ENCODE peak calls at places on chromosomes 7 and 10, in eight cellular contexts. One of them, this sample, is unnamed.

GRCh38 chr7:147412782-147413186 is 1177.8 kb upstream of the C7orf33 start:
- DNase-seq in heart right ventricle: no peak
- DNase-seq in mesothelial cell of epicardium: no peak
- DNase-seq in transverse colon: no peak
- DNase-seq in lower lobe of right lung: no peak
- DNase-seq in left ventricle myocardium inferior: no peak
- DNase-seq in neural crest cell: no peak
- DNase-seq in HepG2: peak
- DNase-seq in this sample: no peak

GRCh38 chr7:116630932-116631449 is 41.0 kb upstream of the MET start:
- DNase-seq in left ventricle myocardium inferior: peak
- DNase-seq in neural crest cell: no peak
- DNase-seq in heart right ventricle: peak
- DNase-seq in transverse colon: peak
- DNase-seq in HepG2: peak
- DNase-seq in mesothelial cell of epicardium: no peak
- DNase-seq in lower lobe of right lung: peak
- DNase-seq in this sample: no peak

GRCh38 chr7:32941181-32941995 is 15.9 kb upstream of the FKBP9 start:
- DNase-seq in transverse colon: no peak
- DNase-seq in heart right ventricle: no peak
- DNase-seq in HepG2: peak
- DNase-seq in lower lobe of right lung: no peak
- DNase-seq in left ventricle myocardium inferior: no peak
- DNase-seq in neural crest cell: no peak
- DNase-seq in mesothelial cell of epicardium: no peak
- DNase-seq in this sample: no peak

GRCh38 chr10:132989476-132990415 is 47.4 kb upstream of the CFAP46 start:
- DNase-seq in left ventricle myocardium inferior: no peak
- DNase-seq in transverse colon: no peak
- DNase-seq in lower lobe of right lung: peak
- DNase-seq in HepG2: no peak
- DNase-seq in heart right ventricle: no peak
- DNase-seq in mesothelial cell of epicardium: no peak
- DNase-seq in neural crest cell: no peak
- DNase-seq in this sample: no peak

GRCh38 chr10:60872451-60872850 is 71.5 kb downstream of the RHOBTB1 start:
- DNase-seq in HepG2: no peak
- DNase-seq in left ventricle myocardium inferior: no peak
- DNase-seq in mesothelial cell of epicardium: no peak
- DNase-seq in transverse colon: no peak
- DNase-seq in lower lobe of right lung: no peak
- DNase-seq in heart right ventricle: no peak
- DNase-seq in neural crest cell: no peak
- DNase-seq in this sample: no peak

GRCh38 chr10:78304091-78305045 is 270.7 kb downstream of the RPS24 start:
- DNase-seq in HepG2: no peak
- DNase-seq in heart right ventricle: no peak
- DNase-seq in left ventricle myocardium inferior: no peak
- DNase-seq in neural crest cell: no peak
- DNase-seq in lower lobe of right lung: no peak
- DNase-seq in mesothelial cell of epicardium: no peak
- DNase-seq in transverse colon: no peak
- DNase-seq in this sample: no peak

GRCh38 chr7:155484483-155485399 is 26.8 kb downstream of the EN2 start:
- DNase-seq in HepG2: no peak
- DNase-seq in mesothelial cell of epicardium: no peak
- DNase-seq in heart right ventricle: no peak
- DNase-seq in lower lobe of right lung: no peak
- DNase-seq in neural crest cell: no peak
- DNase-seq in left ventricle myocardium inferior: no peak
- DNase-seq in transverse colon: no peak
- DNase-seq in this sample: no peak

GRCh38 chr7:926061-927030 is 28.1 kb downstream of the ADAP1 start:
- DNase-seq in mesothelial cell of epicardium: peak
- DNase-seq in heart right ventricle: no peak
- DNase-seq in neural crest cell: no peak
- DNase-seq in transverse colon: peak
- DNase-seq in lower lobe of right lung: peak
- DNase-seq in HepG2: peak
- DNase-seq in left ventricle myocardium inferior: peak
- DNase-seq in this sample: no peak

GRCh38 chr10:16870331-16870730 is 53.1 kb upstream of the RSU1 start:
- DNase-seq in HepG2: no peak
- DNase-seq in neural crest cell: no peak
- DNase-seq in lower lobe of right lung: no peak
- DNase-seq in left ventricle myocardium inferior: no peak
- DNase-seq in mesothelial cell of epicardium: no peak
- DNase-seq in transverse colon: no peak
- DNase-seq in heart right ventricle: no peak
- DNase-seq in this sample: no peak

GRCh38 chr10:3987142-3987974 is 202.3 kb upstream of the KLF6 start:
- DNase-seq in neural crest cell: no peak
- DNase-seq in left ventricle myocardium inferior: no peak
- DNase-seq in HepG2: no peak
- DNase-seq in transverse colon: no peak
- DNase-seq in mesothelial cell of epicardium: no peak
- DNase-seq in lower lobe of right lung: no peak
- DNase-seq in heart right ventricle: no peak
- DNase-seq in this sample: no peak

GRCh38 chr7:43785425-43785824 is 26.9 kb downstream of the BLVRA start:
- DNase-seq in mesothelial cell of epicardium: no peak
- DNase-seq in left ventricle myocardium inferior: no peak
- DNase-seq in transverse colon: peak
- DNase-seq in lower lobe of right lung: no peak
- DNase-seq in heart right ventricle: no peak
- DNase-seq in neural crest cell: no peak
- DNase-seq in HepG2: no peak
- DNase-seq in this sample: no peak

GRCh38 chr7:117791877-117792780 is 81.1 kb downstream of the CTTNBP2 start:
- DNase-seq in mesothelial cell of epicardium: no peak
- DNase-seq in transverse colon: peak
- DNase-seq in left ventricle myocardium inferior: no peak
- DNase-seq in lower lobe of right lung: no peak
- DNase-seq in HepG2: no peak
- DNase-seq in neural crest cell: no peak
- DNase-seq in heart right ventricle: no peak
- DNase-seq in this sample: no peak

GRCh38 chr7:44100458-44101303 is 3.5 kb upstream of the AEBP1 start:
- DNase-seq in transverse colon: peak
- DNase-seq in lower lobe of right lung: no peak
- DNase-seq in heart right ventricle: no peak
- DNase-seq in HepG2: no peak
- DNase-seq in neural crest cell: no peak
- DNase-seq in left ventricle myocardium inferior: no peak
- DNase-seq in mesothelial cell of epicardium: no peak
- DNase-seq in this sample: no peak

GRCh38 chr7:117863618-117864017 is 9.6 kb downstream of the CTTNBP2 start:
- DNase-seq in lower lobe of right lung: no peak
- DNase-seq in heart right ventricle: no peak
- DNase-seq in HepG2: no peak
- DNase-seq in left ventricle myocardium inferior: no peak
- DNase-seq in mesothelial cell of epicardium: no peak
- DNase-seq in neural crest cell: no peak
- DNase-seq in transverse colon: no peak
- DNase-seq in this sample: no peak

GRCh38 chr10:131980321-131980720 is 1.4 kb downstream of the BNIP3 start:
- DNase-seq in neural crest cell: no peak
- DNase-seq in left ventricle myocardium inferior: no peak
- DNase-seq in lower lobe of right lung: no peak
- DNase-seq in transverse colon: no peak
- DNase-seq in heart right ventricle: no peak
- DNase-seq in mesothelial cell of epicardium: no peak
- DNase-seq in HepG2: no peak
- DNase-seq in this sample: no peak

DNA sequence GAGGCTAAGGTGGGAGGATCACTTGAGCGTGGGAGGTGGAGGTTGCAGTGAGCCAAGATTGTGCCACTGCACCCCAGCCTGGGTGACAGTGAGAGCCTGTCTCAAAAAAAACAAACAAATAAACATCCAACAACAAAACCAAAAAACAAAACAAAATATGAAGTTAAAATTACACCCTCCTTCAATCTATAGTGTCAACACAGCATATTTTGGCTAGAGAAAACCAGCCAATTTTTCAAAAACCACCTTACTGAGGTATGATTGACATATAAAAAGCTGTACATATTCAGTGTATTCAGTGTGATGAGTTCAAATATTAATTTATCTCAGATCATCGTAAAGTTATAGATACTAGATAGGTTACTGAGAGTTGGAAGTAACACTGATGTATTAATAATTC is 102.4 kb downstream of the ICA1 start:
- DNase-seq in transverse colon: no peak
- DNase-seq in lower lobe of right lung: no peak
- DNase-seq in HepG2: no peak
- DNase-seq in mesothelial cell of epicardium: no peak
- DNase-seq in neural crest cell: no peak
- DNase-seq in left ventricle myocardium inferior: no peak
- DNase-seq in heart right ventricle: no peak
- DNase-seq in this sample: no peak
- TF ChIP-seq CTCF in transverse colon: no peak
- TF ChIP-seq CTCF in lower lobe of right lung: no peak
- TF ChIP-seq CTCF in HepG2: no peak
- TF ChIP-seq CTCF in mesothelial cell of epicardium: no peak
- TF ChIP-seq CTCF in neural crest cell: no peak
- TF ChIP-seq CTCF in left ventricle myocardium inferior: no peak
- TF ChIP-seq CTCF in heart right ventricle: no peak
- TF ChIP-seq CTCF in this sample: no peak

GRCh38 chr10:21494221-21495001 is 31.1 kb downstream of the SKIDA1 start:
- DNase-seq in HepG2: no peak
- DNase-seq in lower lobe of right lung: peak
- DNase-seq in left ventricle myocardium inferior: peak
- DNase-seq in neural crest cell: no peak
- DNase-seq in mesothelial cell of epicardium: peak
- DNase-seq in heart right ventricle: peak
- DNase-seq in transverse colon: no peak
- DNase-seq in this sample: peak

GRCh38 chr10:21496285-21497176 is 29.0 kb downstream of the SKIDA1 start:
- DNase-seq in left ventricle myocardium inferior: peak
- DNase-seq in mesothelial cell of epicardium: peak
- DNase-seq in HepG2: peak
- DNase-seq in lower lobe of right lung: peak
- DNase-seq in heart right ventricle: peak
- DNase-seq in neural crest cell: peak
- DNase-seq in transverse colon: peak
- DNase-seq in this sample: peak

GRCh38 chr10:21493841-21494220 is 31.7 kb downstream of the SKIDA1 start:
- DNase-seq in heart right ventricle: no peak
- DNase-seq in mesothelial cell of epicardium: no peak
- DNase-seq in lower lobe of right lung: no peak
- DNase-seq in transverse colon: no peak
- DNase-seq in neural crest cell: no peak
- DNase-seq in HepG2: no peak
- DNase-seq in left ventricle myocardium inferior: no peak
- DNase-seq in this sample: no peak

GRCh38 chr10:21495686-21496284 is 29.7 kb downstream of the SKIDA1 start:
- DNase-seq in left ventricle myocardium inferior: peak
- DNase-seq in HepG2: peak
- DNase-seq in heart right ventricle: peak
- DNase-seq in mesothelial cell of epicardium: peak
- DNase-seq in lower lobe of right lung: peak
- DNase-seq in neural crest cell: peak
- DNase-seq in transverse colon: peak
- DNase-seq in this sample: peak

DNA sequence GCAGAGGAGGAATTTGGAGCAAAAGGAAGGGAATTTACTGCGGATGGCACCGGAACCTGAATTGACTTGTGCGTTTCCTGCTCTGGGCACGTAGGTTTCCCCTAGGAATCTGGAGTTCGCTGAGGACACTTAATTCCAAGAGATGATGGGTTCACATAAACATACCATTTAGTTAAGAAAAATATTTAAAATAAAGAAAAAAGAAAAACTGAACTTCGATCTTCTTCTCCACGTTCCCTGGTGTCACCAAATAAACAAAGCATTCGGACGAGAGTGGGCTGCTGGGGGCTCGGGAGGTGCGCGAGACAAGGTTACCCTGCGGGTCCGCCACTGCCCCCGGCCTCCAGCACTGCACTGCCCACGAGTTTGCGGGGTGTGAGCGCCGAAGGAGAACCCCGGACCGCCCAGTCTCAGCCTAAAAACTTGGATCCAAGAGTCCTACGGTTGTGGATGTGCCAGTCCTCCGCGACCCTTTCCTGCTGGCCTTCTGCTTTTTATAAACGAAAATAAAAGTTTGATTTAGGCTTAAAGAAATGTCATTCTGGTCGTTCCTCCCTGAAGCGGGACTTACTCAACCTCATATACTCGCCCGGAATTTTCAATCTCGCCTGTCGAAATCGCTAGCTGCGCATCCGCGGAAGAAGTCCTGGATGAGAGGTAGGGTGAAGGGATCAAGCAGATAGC is 30.3 kb downstream of the SKIDA1 start:
- DNase-seq in HepG2: peak
- DNase-seq in neural crest cell: no peak
- DNase-seq in lower lobe of right lung: no peak
- DNase-seq in heart right ventricle: no peak
- DNase-seq in left ventricle myocardium inferior: no peak
- DNase-seq in transverse colon: no peak
- DNase-seq in mesothelial cell of epicardium: no peak
- DNase-seq in this sample: peak
- TF ChIP-seq CTCF in HepG2: no peak
- TF ChIP-seq CTCF in neural crest cell: no peak
- TF ChIP-seq CTCF in lower lobe of right lung: no peak
- TF ChIP-seq CTCF in heart right ventricle: no peak
- TF ChIP-seq CTCF in left ventricle myocardium inferior: no peak
- TF ChIP-seq CTCF in transverse colon: no peak
- TF ChIP-seq CTCF in mesothelial cell of epicardium: no peak
- TF ChIP-seq CTCF in this sample: no peak

DNA sequence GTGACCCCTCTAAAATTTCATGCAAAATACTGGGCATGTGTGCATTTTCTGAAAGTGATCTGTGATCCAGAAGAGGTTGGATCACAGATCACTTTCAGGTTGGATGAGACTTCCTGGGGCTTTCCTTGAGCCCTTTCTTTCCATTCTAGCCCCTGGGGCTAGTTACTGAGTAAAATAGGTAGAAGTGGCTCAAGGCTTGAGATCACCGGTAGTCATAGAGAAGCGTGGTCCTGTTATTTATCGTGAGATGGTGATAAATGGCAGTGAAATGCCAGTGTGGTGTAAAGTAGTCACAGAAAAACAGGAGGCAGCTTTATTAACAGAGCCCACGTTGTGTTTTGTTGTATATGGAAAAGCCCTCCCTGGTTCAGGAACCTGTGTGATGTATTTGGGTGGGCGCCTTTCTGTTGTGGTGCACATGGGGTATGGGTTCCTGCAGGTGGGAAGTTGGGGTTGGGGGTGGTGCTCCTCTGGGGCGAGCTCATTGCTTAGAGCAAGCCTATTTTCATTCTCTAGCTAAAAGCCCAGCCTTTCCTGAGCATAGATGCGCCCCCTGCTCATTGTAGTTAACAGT is 34.0 kb upstream of the SH2D4B start:
- DNase-seq in transverse colon: no peak
- DNase-seq in heart right ventricle: no peak
- DNase-seq in HepG2: no peak
- DNase-seq in lower lobe of right lung: no peak
- DNase-seq in neural crest cell: no peak
- DNase-seq in left ventricle myocardium inferior: no peak
- DNase-seq in mesothelial cell of epicardium: no peak
- DNase-seq in this sample: no peak
- TF ChIP-seq CTCF in transverse colon: no peak
- TF ChIP-seq CTCF in heart right ventricle: no peak
- TF ChIP-seq CTCF in HepG2: no peak
- TF ChIP-seq CTCF in lower lobe of right lung: no peak
- TF ChIP-seq CTCF in neural crest cell: no peak
- TF ChIP-seq CTCF in left ventricle myocardium inferior: no peak
- TF ChIP-seq CTCF in mesothelial cell of epicardium: no peak
- TF ChIP-seq CTCF in this sample: no peak

GRCh38 chr7:86914468-86915054 is 144.9 kb downstream of the ELAPOR2 start:
- DNase-seq in lower lobe of right lung: no peak
- DNase-seq in left ventricle myocardium inferior: no peak
- DNase-seq in transverse colon: no peak
- DNase-seq in mesothelial cell of epicardium: no peak
- DNase-seq in heart right ventricle: no peak
- DNase-seq in HepG2: peak
- DNase-seq in neural crest cell: no peak
- DNase-seq in this sample: no peak
- TF ChIP-seq CTCF in lower lobe of right lung: peak
- TF ChIP-seq CTCF in left ventricle myocardium inferior: peak
- TF ChIP-seq CTCF in transverse colon: peak
- TF ChIP-seq CTCF in mesothelial cell of epicardium: peak
- TF ChIP-seq CTCF in heart right ventricle: peak
- TF ChIP-seq CTCF in HepG2: peak
- TF ChIP-seq CTCF in neural crest cell: peak
- TF ChIP-seq CTCF in this sample: peak

This sample was measured in endothelial cell.